ENCODE peak calls at places on chromosomes 12 and 14, in nine cellular contexts. D is CD8-positive, alpha-beta T cell; M is CD4-positive, CD25-positive, alpha-beta regulatory T cell; F is skeletal muscle cell; E is fibroblast of pulmonary artery; X is lower leg skin; L is HCT116; S is MG63; N is breast epithelium. U is an unnamed sample.
A peak's percentile ranks its signal among the peaks of the same experiment; 100 is the strongest.

GRCh38 chr14:55754471-55754870 is 174.5 kb downstream of the KTN1 start:
- DNase-seq in D (no peak), M (no peak), F (no peak), E (no peak), X (no peak), L (no peak), S (no peak), N (no peak), U (no peak)

GRCh38 chr14:53929871-53930685 is 26.5 kb downstream of the BMP4 start:
- DNase-seq in D (no peak), M (peak; percentile 38), F (no peak), E (no peak), X (no peak), L (peak; percentile 37), S (no peak), N (no peak), U (no peak)

GRCh38 chr12:124734224-124734788 is 129.4 kb downstream of the SCARB1 start:
- DNase-seq in D (no peak), M (no peak), F (no peak), E (no peak), X (no peak), L (no peak), S (no peak), N (no peak), U (no peak)

GRCh38 chr14:63555572-63555971 is 12.4 kb upstream of the PPP2R5E start:
- DNase-seq in D (no peak), M (no peak), F (no peak), E (no peak), X (peak; percentile 39), L (no peak), S (no peak), N (no peak), U (no peak)

GRCh38 chr12:131873293-131873692 is 21.1 kb upstream of the ULK1 start:
- DNase-seq in D (no peak), M (no peak), F (no peak), E (no peak), X (no peak), L (no peak), S (no peak), N (no peak), U (no peak)

GRCh38 chr12:105740970-105741725 is 397.6 kb downstream of the NUAK1 start:
- DNase-seq in D (no peak), M (no peak), F (peak; percentile 27), E (peak; percentile 36), X (no peak), L (no peak), S (peak; percentile 92), N (peak; percentile 59), U (no peak)

GRCh38 chr12:18556081-18556645 is 181.6 kb downstream of the PLCZ1 start:
- DNase-seq in D (no peak), M (no peak), F (no peak), E (no peak), X (no peak), L (no peak), S (no peak), N (no peak), U (no peak)

GRCh38 chr12:50579757-50580267 is 75.0 kb downstream of the DIP2B start:
- DNase-seq in D (no peak), M (no peak), F (no peak), E (no peak), X (no peak), L (no peak), S (peak; percentile 19), N (no peak), U (peak; percentile 59)

GRCh38 chr12:76041406-76041805 is 9.8 kb upstream of the PHLDA1 start:
- DNase-seq in D (no peak), M (no peak), F (no peak), E (no peak), X (no peak), L (no peak), S (no peak), N (no peak), U (no peak)

GRCh38 chr12:49698619-49699545 is 8.3 kb downstream of the FMNL3 start:
- DNase-seq in D (peak; percentile 38), M (peak; percentile 68), F (no peak), E (peak; percentile 73), X (no peak), L (no peak), S (no peak), N (no peak), U (peak; percentile 56)

GRCh38 chr12:27973487-27973890 is 956 bp upstream of the PTHLH start:
- DNase-seq in D (no peak), M (no peak), F (no peak), E (no peak), X (no peak), L (no peak), S (no peak), N (no peak), U (no peak)

GRCh38 chr12:102879144-102879763 is 37.8 kb downstream of the PAH start:
- DNase-seq in D (no peak), M (peak; percentile 32), F (no peak), E (peak; percentile 9), X (no peak), L (peak; percentile 76), S (peak; percentile 46), N (no peak), U (peak; percentile 70)

GRCh38 chr12:69022674-69023073 is 89.7 kb upstream of the CPM start:
- DNase-seq in D (no peak), M (no peak), F (no peak), E (no peak), X (no peak), L (no peak), S (no peak), N (no peak), U (no peak)

GRCh38 chr12:69026341-69026740 is 93.4 kb upstream of the CPM start:
- DNase-seq in D (no peak), M (no peak), F (no peak), E (peak; percentile 10), X (no peak), L (no peak), S (no peak), N (no peak), U (no peak)

GRCh38 chr12:69024907-69025306 is 91.9 kb upstream of the CPM start:
- DNase-seq in D (no peak), M (no peak), F (no peak), E (peak; percentile 18), X (no peak), L (no peak), S (no peak), N (no peak), U (peak; percentile 84)

GRCh38 chr12:69024413-69024812 is 91.4 kb upstream of the CPM start:
- DNase-seq in D (no peak), M (no peak), F (no peak), E (peak; percentile 17), X (peak; percentile 92), L (peak; percentile 64), S (peak; percentile 57), N (no peak), U (peak; percentile 98)

GRCh38 chr12:69023840-69024239 is 90.9 kb upstream of the CPM start:
- DNase-seq in D (no peak), M (no peak), F (no peak), E (no peak), X (peak; percentile 26), L (no peak), S (no peak), N (no peak), U (no peak)
- H3K4me3 ChIP-seq in D (no peak overlapping the region), M (no peak overlapping the region), F (no peak overlapping the region), E (no peak overlapping the region), X (no peak overlapping the region), L (no peak overlapping the region), S (no peak overlapping the region), N (no peak overlapping the region), U (peak overlapping the region; percentile 14)

GRCh38 chr14:85528080-85528881 is 1.7 kb upstream of the FLRT2 start:
- DNase-seq in D (no peak), M (no peak), F (peak; percentile 79), E (peak; percentile 95), X (no peak), L (no peak), S (peak; percentile 41), N (no peak), U (peak; percentile 40)
- H3K4me3 ChIP-seq in D (no peak overlapping the region), M (no peak overlapping the region), F (peak overlapping the region; percentile 89), E (peak overlapping the region; percentile 83), X (no peak overlapping the region), L (no peak overlapping the region), S (peak overlapping the region; percentile 61), N (peak overlapping the region; percentile 80), U (peak overlapping the region; percentile 32)

DNA sequence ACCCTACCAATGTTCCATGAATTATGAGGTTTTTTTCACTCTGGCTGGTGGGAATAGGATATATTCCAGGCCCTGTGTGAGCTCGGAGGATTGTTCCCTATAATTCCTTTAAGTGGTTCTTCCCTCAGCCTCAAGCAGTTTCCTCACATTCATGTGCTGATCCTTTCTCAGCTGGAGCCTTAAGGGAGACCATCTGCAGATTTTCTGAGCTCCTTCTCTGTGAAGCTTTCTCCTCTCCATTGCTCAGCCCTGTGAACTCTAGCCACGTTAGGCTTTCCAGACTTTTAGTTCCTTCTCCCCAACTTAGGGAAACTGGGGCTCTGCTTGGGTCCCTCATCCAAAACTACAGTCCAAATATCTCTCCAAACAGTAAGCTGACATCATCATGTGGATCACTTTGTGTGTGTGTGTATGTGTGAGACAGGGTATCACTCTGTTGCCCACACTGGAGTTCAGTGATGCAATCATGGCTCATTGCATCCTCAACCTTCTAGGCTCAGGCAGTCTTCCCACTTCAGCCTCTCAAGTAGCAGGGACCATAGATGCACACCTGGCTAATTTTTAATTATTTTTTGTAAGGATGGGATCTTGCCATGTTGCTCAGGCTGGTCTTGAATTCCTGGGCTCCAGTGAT is 219.5 kb upstream of the OTX2 start:
- DNase-seq in D (no peak), M (no peak), F (no peak), E (no peak), X (no peak), L (no peak), S (no peak), N (no peak), U (no peak)
- H3K4me3 ChIP-seq in D (no peak overlapping the region), M (no peak overlapping the region), F (no peak overlapping the region), E (no peak overlapping the region), X (no peak overlapping the region), L (no peak overlapping the region), S (no peak overlapping the region), N (no peak overlapping the region), U (no peak overlapping the region)

GRCh38 chr14:33655421-33655820 is 295.5 kb downstream of the EGLN3 start:
- DNase-seq in D (no peak), M (no peak), F (no peak), E (peak; percentile 44), X (no peak), L (no peak), S (no peak), N (no peak), U (no peak)
- H3K4me3 ChIP-seq in D (no peak overlapping the region), M (no peak overlapping the region), F (no peak overlapping the region), E (no peak overlapping the region), X (no peak overlapping the region), L (no peak overlapping the region), S (no peak overlapping the region), N (no peak overlapping the region), U (no peak overlapping the region)

GRCh38 chr12:93908264-93908663 is 231.1 kb downstream of the CRADD start:
- DNase-seq in D (no peak), M (no peak), F (no peak), E (no peak), X (no peak), L (no peak), S (no peak), N (no peak), U (no peak)
- H3K4me3 ChIP-seq in D (no peak overlapping the region), M (no peak overlapping the region), F (no peak overlapping the region), E (no peak overlapping the region), X (no peak overlapping the region), L (no peak overlapping the region), S (no peak overlapping the region), N (no peak overlapping the region), U (no peak overlapping the region)

DNA sequence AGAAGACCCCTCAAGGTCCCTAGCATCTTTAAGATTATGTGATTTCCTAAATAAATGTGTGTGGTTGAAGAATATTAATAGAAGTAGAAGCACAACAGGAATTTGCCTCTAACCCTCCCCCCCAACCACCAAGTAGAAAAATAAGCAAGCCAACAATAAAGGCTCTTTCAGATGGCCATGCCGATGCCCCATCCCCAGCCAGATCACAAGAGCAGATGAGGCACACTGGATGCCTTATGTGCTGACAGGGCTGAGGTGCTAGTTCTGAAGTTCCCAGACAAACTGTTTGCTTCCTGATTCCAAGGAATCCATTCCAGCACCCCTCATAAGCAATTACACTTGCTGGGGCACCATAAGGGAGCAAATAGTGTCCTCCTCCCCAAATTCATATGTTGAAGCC is 90.0 kb downstream of the SSPN start:
- DNase-seq in D (no peak), M (no peak), F (no peak), E (no peak), X (no peak), L (no peak), S (no peak), N (no peak), U (no peak)
- H3K4me3 ChIP-seq in D (no peak overlapping the region), M (no peak overlapping the region), F (no peak overlapping the region), E (no peak overlapping the region), X (no peak overlapping the region), L (no peak overlapping the region), S (no peak overlapping the region), N (no peak overlapping the region), U (no peak overlapping the region)

U was measured in epithelial cell of proximal tubule.